ENCODE peak calls at places on chromosomes 16 and 17, in seven cellular contexts. I, L, U, S, D, W and O are unnamed samples.
A peak's percentile ranks its signal among the peaks of the same experiment; 100 is the strongest.

GRCh38 chr17:7074931-7075330 is 5.1 kb downstream of the CLEC10A start:
- DNase-seq in I (no peak), W (no peak), U (no peak), D (no peak), L (no peak), S (no peak), O (no peak)

GRCh38 chr16:52677487-52677886 is 130.5 kb upstream of the TOX3 start:
- DNase-seq in S (no peak), U (no peak), I (no peak), D (no peak), L (peak; percentile 47), W (no peak), O (no peak)

GRCh38 chr17:60327122-60327869 is 64.6 kb downstream of the USP32 start:
- DNase-seq in U (no peak), S (no peak), L (no peak), D (no peak), I (no peak), W (no peak), O (no peak)

GRCh38 chr17:38851434-38851833 is 2.1 kb downstream of the RPL23 start:
- DNase-seq in S (no peak), W (no peak), U (no peak), I (no peak), L (no peak), D (no peak), O (no peak)

GRCh38 chr17:69870091-69870530 is 204.9 kb upstream of the KCNJ16 start:
- DNase-seq in W (no peak), U (no peak), D (no peak), S (peak; percentile 68), L (no peak), I (no peak), O (peak; percentile 4)

GRCh38 chr16:54484700-54485099 is 198.1 kb upstream of the IRX3 start:
- DNase-seq in U (peak; percentile 31), D (no peak), S (no peak), L (no peak), I (no peak), W (no peak), O (no peak)

GRCh38 chr16:27977966-27978365 is 85.5 kb downstream of the GSG1L start:
- DNase-seq in D (peak; percentile 11), L (no peak), I (no peak), U (no peak), S (peak; percentile 44), W (no peak), O (no peak)

GRCh38 chr17:15092762-15093161 is 172.4 kb downstream of the PMP22 start:
- DNase-seq in U (no peak), L (no peak), D (no peak), W (no peak), I (no peak), S (peak; percentile 38), O (no peak)

GRCh38 chr16:648071-648785 is 937 bp upstream of the WDR90 start:
- DNase-seq in I (no peak), S (peak; percentile 25), L (peak; percentile 83), D (no peak), W (peak; percentile 81), U (peak; percentile 38), O (peak; percentile 83)

GRCh38 chr17:3718251-3718650 is 5.5 kb upstream of the HASPIN start:
- DNase-seq in L (no peak), D (no peak), I (no peak), U (no peak), S (no peak), W (no peak), O (no peak)

GRCh38 chr16:89972244-89973234 is 24.0 kb downstream of the DEF8 start:
- DNase-seq in D (peak; percentile 89), W (peak; percentile 100), S (peak; percentile 86), I (no peak), U (peak; percentile 86), L (peak; percentile 94), O (peak; percentile 100)

GRCh38 chr17:42406602-42407288 is 16.3 kb downstream of the CAVIN1 start:
- DNase-seq in S (no peak), I (no peak), W (no peak), U (no peak), D (no peak), L (no peak), O (no peak)

GRCh38 chr17:78230996-78231931 is at the start of gene TMEM235:
- DNase-seq in D (no peak), S (no peak), W (no peak), I (no peak), L (no peak), U (no peak), O (no peak)

GRCh38 chr16:4315185-4316102 is at the start of gene GLIS2:
- DNase-seq in W (peak; percentile 78), I (no peak), S (peak; percentile 83), U (peak; percentile 51), L (peak; percentile 73), D (peak; percentile 62), O (peak; percentile 87)

GRCh38 chr16:7303677-7304200 is 28.9 kb upstream of the RBFOX1 start:
- DNase-seq in W (no peak), U (no peak), I (no peak), S (no peak), L (no peak), D (no peak), O (no peak)

GRCh38 chr16:59341368-59341767 is 607.3 kb upstream of the GOT2 start:
- DNase-seq in S (no peak), I (no peak), D (no peak), L (no peak), U (no peak), W (no peak), O (no peak)

GRCh38 chr16:2770057-2770780 is 6.9 kb downstream of the ELOB start:
- DNase-seq in U (no peak), S (no peak), I (no peak), L (no peak), D (no peak), W (no peak), O (no peak)

DNA sequence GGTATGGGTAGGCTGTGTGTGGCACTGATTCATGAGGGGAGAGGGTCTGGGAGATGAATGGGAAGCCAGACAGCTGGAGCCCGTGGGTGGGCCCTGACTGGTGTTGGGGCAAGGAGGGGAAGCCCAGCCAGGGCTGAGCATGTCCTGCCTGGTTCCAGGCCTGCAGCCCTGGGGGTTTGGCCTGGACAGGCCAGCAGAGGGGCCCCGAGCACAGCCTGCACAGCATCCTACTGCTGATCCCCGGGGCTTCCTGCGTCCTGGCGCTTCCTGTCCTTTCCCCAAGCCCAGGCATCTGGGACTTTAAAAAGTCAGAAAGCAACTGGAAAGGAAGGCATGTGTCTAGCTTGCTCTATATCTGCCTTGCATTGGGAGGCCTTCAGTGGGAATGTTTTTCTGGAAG is 4.6 kb upstream of the MVD start:
- DNase-seq in S (no peak), L (no peak), D (no peak), W (no peak), I (no peak), U (no peak), O (no peak)
- TF ChIP-seq CTCF in S (no peak), L (no peak), D (no peak), W (no peak), I (no peak), U (no peak), O (no peak)

GRCh38 chr16:75112281-75113045 is 4.1 kb downstream of the LDHD start:
- DNase-seq in W (peak; percentile 28), I (no peak), L (no peak), U (no peak), S (no peak), D (no peak), O (no peak)

GRCh38 chr16:75110637-75111513 is 5.7 kb downstream of the LDHD start:
- DNase-seq in U (peak; percentile 85), D (peak; percentile 87), L (peak; percentile 94), I (peak; percentile 73), W (peak; percentile 94), S (peak; percentile 85), O (peak; percentile 92)

GRCh38 chr16:75109732-75110243 is 6.8 kb downstream of the LDHD start:
- DNase-seq in U (no peak), I (no peak), S (no peak), D (peak; percentile 36), L (peak; percentile 69), W (peak; percentile 28), O (no peak)

GRCh38 chr16:75113046-75113491 is 3.5 kb downstream of the LDHD start:
- DNase-seq in I (no peak), L (no peak), U (no peak), D (no peak), W (no peak), S (no peak), O (no peak)

DNA sequence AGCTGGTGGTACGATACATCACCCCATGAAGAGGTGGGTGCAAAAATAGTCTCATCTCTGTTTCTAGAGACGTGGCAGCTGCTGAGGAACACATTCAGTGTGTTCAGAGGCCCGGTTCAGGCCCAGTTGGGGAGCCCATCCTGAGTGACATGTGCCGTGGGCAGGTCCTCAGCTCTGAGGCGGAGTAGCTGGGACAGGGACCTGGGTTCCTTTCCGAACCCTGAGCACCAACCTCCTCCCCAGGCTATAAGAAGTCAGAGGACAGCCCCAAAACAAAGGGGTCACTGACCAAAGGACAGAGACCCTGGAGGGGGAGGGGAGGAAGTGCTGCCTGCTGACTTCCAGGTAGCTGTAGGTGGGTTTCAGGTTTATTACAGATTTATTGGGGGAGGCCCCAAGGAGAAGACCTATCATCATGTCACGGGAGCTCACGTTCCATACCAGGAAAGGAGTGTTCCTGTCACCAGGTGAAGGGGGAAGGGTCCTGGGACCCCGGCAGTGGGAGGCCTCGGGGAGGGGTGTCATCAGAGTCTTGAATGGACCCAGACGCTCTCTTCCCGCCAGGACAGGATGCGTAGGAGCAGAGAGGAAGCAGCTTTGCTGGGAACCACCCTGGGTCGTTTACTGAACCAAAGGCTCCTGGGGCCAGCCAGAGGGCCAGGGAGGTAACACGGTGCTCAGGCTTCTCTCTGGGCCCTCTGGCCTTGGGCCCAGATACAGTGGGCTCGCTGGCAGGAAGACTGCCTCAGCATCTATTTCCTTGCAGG is 4.9 kb downstream of the LDHD start:
- DNase-seq in L (no peak), U (no peak), I (no peak), W (peak; percentile 54), S (no peak), D (no peak), O (no peak)
- TF ChIP-seq CTCF in L (no peak), U (no peak), I (peak; percentile 51), W (no peak), S (no peak), D (no peak), O (no peak)

DNA sequence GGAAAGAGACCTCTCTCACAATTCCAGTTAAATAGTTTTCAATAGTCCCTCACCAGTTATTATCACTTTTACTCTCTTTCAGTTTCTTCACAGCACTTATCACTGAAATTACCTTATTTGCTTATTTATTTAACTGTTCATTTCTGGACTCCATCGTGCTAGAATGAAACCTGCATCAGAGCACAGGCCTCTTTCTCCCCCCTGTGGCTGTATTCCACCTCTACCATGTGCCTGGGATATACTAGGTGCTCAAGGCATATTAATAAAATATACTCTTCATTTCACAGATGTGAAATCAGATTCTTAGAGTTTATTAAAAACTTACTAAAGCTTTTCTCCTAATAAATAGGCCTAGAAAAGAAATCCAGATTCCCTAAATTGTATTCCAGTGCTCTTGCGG is 308.9 kb upstream of the MON1B start:
- DNase-seq in U (no peak), D (no peak), W (no peak), S (no peak), L (no peak), I (no peak), O (no peak)
- TF ChIP-seq CTCF in U (no peak), D (no peak), W (no peak), S (no peak), L (no peak), I (peak; percentile 14), O (no peak)

DNA sequence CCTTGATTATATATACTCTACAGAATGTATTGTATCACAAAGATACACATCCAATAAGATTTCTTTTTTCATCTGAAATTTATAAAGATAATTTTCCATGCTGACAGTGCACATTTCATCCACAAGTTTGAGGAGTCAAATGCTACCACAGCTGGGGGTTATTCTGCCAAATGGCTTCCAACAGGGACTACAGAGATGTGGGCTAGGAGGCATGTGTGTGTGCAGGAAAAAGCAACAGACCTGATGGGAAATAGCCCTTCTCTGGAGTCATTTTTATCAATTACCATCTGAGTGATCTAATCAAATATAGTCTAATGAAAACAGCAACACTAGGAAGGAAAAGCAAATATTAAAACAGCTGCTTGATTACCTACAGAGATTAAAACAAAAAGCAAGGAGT is 290.5 kb downstream of the CEP112 start:
- DNase-seq in D (no peak), W (no peak), S (no peak), U (no peak), I (no peak), L (no peak), O (no peak)
- TF ChIP-seq CTCF in D (no peak), W (no peak), S (no peak), U (no peak), I (no peak), L (no peak), O (no peak)